ENCODE peak calls at places on chromosomes 13 and 19, in five cellular contexts. B, Q, Z, C and N are unnamed samples.

GRCh38 chr13:94433055-94433947 is 46.2 kb downstream of the DCT start:
- DNase-seq in B (no peak), Q (no peak), Z (no peak), C (no peak), N (peak)

GRCh38 chr13:94712812-94713555 is 639 bp upstream of the SOX21 start:
- DNase-seq in B (no peak), Q (peak), Z (no peak), C (peak), N (peak)

GRCh38 chr13:72666391-72666790 is 61.0 kb downstream of the MZT1 start:
- DNase-seq in B (no peak), Q (no peak), Z (no peak), C (no peak), N (no peak)

GRCh38 chr13:51995677-51996551 is 15.3 kb downstream of the ATP7B start:
- DNase-seq in B (no peak), Q (no peak), Z (no peak), C (peak), N (peak)

GRCh38 chr19:56834564-56835375 is 5.8 kb downstream of the PEG3 start:
- DNase-seq in B (no peak), Q (no peak), Z (peak), C (no peak), N (peak)

GRCh38 chr19:16319466-16319865 is 5.2 kb upstream of the KLF2 start:
- DNase-seq in B (no peak), Q (no peak), Z (no peak), C (peak), N (no peak)

GRCh38 chr19:15292847-15293582 is 39.3 kb downstream of the BRD4 start:
- DNase-seq in B (no peak), Q (no peak), Z (no peak), C (no peak), N (no peak)

GRCh38 chr19:13315495-13315894 is 165.3 kb downstream of the IER2 start:
- DNase-seq in B (no peak), Q (no peak), Z (no peak), C (no peak), N (no peak)

GRCh38 chr19:55112781-55113569 is 4.5 kb downstream of the PPP1R12C start:
- DNase-seq in B (no peak), Q (no peak), Z (no peak), C (no peak), N (no peak)

GRCh38 chr13:73428137-73428536 is 369.3 kb downstream of the KLF5 start:
- DNase-seq in B (no peak), Q (no peak), Z (no peak), C (peak), N (no peak)

GRCh38 chr19:18496167-18496979 is 25.5 kb downstream of the ELL start:
- DNase-seq in B (no peak), Q (no peak), Z (no peak), C (peak), N (no peak)

GRCh38 chr13:77533875-77534788 is 1.4 kb upstream of the SCEL start:
- DNase-seq in B (no peak), Q (no peak), Z (no peak), C (no peak), N (no peak)

GRCh38 chr19:40702337-40703012 is 12.0 kb upstream of the NUMBL start:
- DNase-seq in B (no peak), Q (peak), Z (no peak), C (peak), N (peak)

GRCh38 chr19:30090963-30091362 is 148.9 kb downstream of the URI1 start:
- DNase-seq in B (no peak), Q (no peak), Z (no peak), C (no peak), N (no peak)

GRCh38 chr19:2329528-2329927 is 1.0 kb downstream of the SPPL2B start:
- DNase-seq in B (no peak), Q (no peak), Z (no peak), C (no peak), N (no peak)

GRCh38 chr13:86447479-86447878 is 648.3 kb upstream of the SLITRK6 start:
- DNase-seq in B (no peak), Q (no peak), Z (no peak), C (no peak), N (no peak)

GRCh38 chr19:6440905-6441304 is 7.3 kb upstream of the SLC25A41 start:
- DNase-seq in B (no peak), Q (no peak), Z (no peak), C (no peak), N (no peak)

GRCh38 chr13:41311607-41312500 is 787 bp downstream of the NAA16 start:
- DNase-seq in B (peak), Q (peak), Z (no peak), C (peak), N (peak)

GRCh38 chr13:51534075-51534817 is 50.0 kb upstream of the WDFY2 start:
- DNase-seq in B (peak), Q (no peak), Z (no peak), C (no peak), N (no peak)

GRCh38 chr13:72290962-72291681 is 424.1 kb upstream of the DACH1 start:
- DNase-seq in B (no peak), Q (no peak), Z (no peak), C (peak), N (no peak)

GRCh38 chr19:8396185-8396562 is 6.0 kb downstream of the RAB11B start:
- DNase-seq in B (no peak), Q (no peak), Z (peak), C (no peak), N (no peak)

GRCh38 chr13:30874561-30874960 is 31.5 kb upstream of the MEDAG start:
- DNase-seq in B (no peak), Q (no peak), Z (no peak), C (no peak), N (no peak)

DNA sequence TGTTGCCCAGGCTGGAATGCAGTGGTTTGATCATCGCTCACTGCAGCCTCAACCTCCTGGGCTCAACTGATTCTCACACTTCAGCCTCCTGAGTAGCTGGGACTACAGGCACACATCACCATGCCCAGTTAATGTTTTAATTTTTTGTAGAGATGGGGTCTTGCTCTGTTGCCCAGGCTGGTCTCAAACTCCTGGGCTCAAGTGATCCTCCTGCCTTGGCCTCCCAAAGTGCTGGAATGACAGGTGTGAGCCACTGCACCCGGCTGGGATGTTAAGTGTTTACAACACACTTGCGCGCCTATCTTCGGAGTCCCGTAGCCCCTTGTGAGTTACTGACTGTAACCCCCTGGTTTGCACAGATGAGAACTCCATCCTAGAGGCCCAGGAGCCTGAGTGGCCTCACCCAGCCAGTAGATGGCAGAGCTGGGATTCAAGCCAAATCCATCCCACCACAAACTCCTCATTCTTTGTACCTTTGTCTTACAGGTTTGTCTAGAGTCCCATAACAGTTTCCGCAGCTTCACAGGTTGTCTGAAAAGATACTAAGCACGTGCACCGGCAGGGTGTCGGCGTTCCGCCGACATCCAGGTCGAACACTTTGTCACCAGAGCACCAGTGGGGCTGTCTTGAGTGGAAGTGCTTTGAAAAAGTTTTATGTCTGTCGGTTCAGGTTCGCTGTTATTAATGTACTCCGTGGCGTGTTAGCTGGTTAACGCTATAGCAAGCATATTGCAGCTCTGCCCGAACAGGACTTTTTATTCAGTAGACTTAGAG is 14.7 kb downstream of the MAG start:
- DNase-seq in B (no peak), Q (no peak), Z (no peak), C (no peak), N (peak)
- TF ChIP-seq CTCF in B (no peak), Q (peak), Z (no peak), C (peak), N (peak)

DNA sequence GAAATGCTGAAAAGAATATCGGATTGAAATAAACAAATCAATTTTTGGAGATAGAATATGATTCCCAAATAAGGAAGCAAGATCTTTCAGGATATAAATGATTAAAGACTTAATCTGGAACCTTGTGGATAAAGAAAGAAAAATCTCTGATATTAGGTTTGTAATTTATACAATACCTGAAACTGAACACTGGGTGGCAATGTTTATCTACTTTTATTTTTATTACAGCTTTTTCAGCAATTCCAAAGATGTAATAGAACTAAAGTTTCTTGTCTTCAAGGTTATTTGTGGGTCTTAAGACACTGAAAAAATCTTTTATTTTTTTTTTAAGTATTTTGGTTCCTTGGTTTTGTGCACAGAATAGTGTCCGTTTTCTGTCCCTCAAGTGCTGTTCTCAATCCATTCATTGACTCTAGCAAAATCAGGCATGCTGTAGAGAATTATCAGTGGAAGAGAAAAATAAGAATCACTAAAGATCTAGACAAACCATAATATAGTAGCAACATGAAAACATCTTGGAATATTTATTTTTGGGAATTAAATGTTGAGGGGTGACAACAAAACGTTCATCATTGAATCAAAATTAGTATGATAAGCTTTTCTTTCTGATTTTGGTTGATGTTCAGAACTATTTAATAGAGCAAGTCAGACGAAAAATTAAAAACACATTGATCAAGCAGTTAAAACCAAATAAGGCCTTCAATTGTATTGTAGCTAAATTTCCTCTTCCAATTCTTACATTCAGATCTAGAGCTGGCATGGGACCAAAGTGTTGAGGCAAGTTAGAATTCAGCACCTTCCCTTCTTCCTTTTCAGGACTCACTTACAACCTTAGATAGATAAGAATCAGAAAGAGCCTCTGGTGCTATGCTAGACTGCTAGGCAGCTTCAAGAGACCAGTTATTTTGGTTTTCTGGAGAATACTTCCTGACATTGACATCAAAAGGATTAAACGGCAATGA is 704.4 kb upstream of the PCDH20 start:
- DNase-seq in B (no peak), Q (no peak), Z (no peak), C (peak), N (no peak)
- TF ChIP-seq CTCF in B (peak), Q (no peak), Z (peak), C (peak), N (no peak)

GRCh38 chr19:4678881-4679379 is 8.8 kb upstream of the MYDGF start:
- DNase-seq in B (no peak), Q (peak), Z (no peak), C (peak), N (peak)

GRCh38 chr19:4679416-4679815 is 9.3 kb upstream of the MYDGF start:
- DNase-seq in B (no peak), Q (no peak), Z (no peak), C (no peak), N (no peak)

GRCh38 chr19:4673726-4674125 is 3.6 kb upstream of the MYDGF start:
- DNase-seq in B (no peak), Q (no peak), Z (no peak), C (no peak), N (no peak)

GRCh38 chr19:4675346-4675745 is 5.2 kb upstream of the MYDGF start:
- DNase-seq in B (no peak), Q (peak), Z (no peak), C (no peak), N (no peak)

DNA sequence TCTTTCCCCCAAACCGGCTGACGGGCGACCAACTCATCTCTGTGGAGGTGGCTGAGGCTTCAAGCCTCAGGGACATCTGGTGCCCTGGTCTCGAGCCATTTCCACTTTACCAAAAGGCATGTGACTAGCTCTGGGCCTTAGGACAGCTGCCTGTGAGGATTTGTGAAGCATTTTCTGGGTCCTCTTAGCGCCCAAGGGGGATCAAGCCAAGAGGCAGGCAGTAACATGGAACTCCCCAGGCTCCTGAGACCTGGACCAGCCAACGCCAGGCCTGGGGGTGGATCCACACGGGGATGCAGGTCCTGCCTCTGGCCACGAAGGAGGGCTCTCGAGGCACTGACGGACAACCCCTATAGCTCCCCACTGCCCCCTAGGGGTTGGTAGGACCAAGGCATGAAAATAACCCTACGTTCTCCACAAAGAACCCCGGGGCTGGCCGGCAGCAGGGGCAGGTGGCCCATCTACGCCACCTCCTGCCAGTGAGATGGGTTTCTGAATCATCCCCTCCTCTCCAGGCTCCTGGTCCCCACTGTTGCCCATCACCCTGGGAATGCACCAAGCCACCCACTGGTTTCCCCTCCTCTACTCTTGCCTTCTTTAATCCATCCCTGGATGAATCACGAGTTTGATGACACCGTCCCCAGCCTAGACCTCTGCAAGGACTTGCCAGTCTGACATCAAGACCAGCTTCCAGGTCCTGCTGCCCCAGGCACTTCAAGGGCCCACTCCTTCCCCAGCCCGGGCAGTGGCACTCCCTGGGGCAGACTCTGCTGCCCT is 7.0 kb upstream of the MYDGF start:
- DNase-seq in B (no peak), Q (peak), Z (no peak), C (peak), N (peak)
- TF ChIP-seq CTCF in B (peak), Q (peak), Z (no peak), C (peak), N (peak)

DNA sequence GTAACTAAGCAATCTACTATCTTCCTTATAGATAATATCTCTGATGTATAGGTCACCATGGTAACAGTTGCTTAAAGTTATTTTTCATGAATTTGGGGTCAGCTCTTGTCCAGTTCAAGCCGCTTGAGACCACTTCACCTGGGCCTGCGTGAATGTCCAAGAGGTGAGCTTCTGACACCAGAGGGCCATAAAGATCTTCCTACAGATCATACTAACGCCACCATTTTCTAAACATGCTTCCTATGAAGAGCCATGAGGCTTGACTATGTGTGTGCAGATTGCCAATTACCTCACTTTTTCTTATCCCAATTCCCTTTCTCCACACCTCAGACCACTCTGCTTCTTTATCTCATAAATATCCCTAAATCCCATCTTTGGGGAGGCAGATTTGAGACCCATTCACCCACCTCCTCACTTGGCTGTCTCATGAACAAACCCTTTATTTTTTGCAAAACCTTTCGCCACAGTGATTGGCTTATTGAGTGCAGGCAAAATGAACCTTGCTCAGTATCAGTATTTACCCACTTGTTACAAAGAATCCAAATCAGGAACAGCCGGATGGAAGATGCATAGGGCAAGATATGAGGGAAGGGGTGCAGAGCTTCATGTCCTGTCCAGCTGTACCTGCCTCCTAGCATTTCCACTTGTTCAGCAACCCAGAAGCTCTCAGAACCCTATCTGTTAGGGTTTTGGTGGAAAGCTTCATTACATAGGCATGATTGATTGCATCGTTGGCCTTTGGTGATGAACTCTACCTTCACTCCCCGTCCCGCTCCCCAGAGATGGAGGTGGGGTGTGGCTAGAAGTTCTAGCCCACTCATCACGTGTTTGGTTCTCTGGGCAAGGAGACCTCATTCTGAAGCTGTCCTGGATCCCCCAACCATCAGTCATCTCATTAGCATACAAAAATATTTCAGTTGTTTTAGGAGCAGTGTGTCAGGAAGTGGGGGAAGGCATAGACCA is 34.2 kb downstream of the FAM187B start:
- DNase-seq in B (no peak), Q (no peak), Z (no peak), C (no peak), N (no peak)
- TF ChIP-seq CTCF in B (no peak), Q (no peak), Z (no peak), C (no peak), N (no peak)

DNA sequence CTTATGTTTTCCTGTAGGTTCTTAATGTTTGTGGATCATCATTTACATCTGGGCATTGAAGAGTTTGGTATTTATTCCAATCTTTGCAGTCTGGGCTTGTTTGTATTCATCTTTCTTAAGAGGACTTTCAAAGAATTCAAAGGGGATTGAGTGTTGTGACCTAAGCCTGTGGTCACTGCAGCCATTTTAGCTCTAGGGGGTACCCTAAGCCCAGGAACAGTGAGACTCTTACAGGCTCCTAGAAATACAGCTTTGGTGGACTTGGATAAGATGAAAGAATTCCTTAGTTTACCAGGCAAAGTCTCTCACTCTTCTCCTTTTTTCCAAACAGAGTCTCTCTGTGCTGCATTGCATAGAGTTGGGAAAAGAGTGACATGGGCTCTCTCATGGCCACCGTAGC is 2539.0 kb upstream of the PCDH20 start:
- DNase-seq in B (no peak), Q (no peak), Z (no peak), C (no peak), N (no peak)
- TF ChIP-seq CTCF in B (no peak), Q (no peak), Z (no peak), C (no peak), N (no peak)

GRCh38 chr13:44470623-44471562 is 97.3 kb downstream of the SERP2 start:
- DNase-seq in B (no peak), Q (no peak), Z (no peak), C (peak), N (no peak)
- TF ChIP-seq CTCF in B (peak), Q (peak), Z (peak), C (peak), N (peak)

GRCh38 chr19:1113986-1114483 is 10.2 kb downstream of the GPX4 start:
- DNase-seq in B (no peak), Q (no peak), Z (no peak), C (no peak), N (no peak)

GRCh38 chr19:1111641-1112253 is 8.0 kb downstream of the GPX4 start:
- DNase-seq in B (no peak), Q (no peak), Z (no peak), C (no peak), N (no peak)

GRCh38 chr19:1112254-1113208 is 8.7 kb downstream of the GPX4 start:
- DNase-seq in B (peak), Q (peak), Z (peak), C (no peak), N (no peak)

GRCh38 chr19:1115646-1116420 is 12.0 kb downstream of the GPX4 start:
- DNase-seq in B (no peak), Q (no peak), Z (no peak), C (no peak), N (no peak)

GRCh38 chr19:1113278-1113985 is 9.6 kb downstream of the GPX4 start:
- DNase-seq in B (peak), Q (peak), Z (peak), C (peak), N (peak)
- TF ChIP-seq CTCF in B (peak), Q (peak), Z (peak), C (peak), N (peak)

DNA sequence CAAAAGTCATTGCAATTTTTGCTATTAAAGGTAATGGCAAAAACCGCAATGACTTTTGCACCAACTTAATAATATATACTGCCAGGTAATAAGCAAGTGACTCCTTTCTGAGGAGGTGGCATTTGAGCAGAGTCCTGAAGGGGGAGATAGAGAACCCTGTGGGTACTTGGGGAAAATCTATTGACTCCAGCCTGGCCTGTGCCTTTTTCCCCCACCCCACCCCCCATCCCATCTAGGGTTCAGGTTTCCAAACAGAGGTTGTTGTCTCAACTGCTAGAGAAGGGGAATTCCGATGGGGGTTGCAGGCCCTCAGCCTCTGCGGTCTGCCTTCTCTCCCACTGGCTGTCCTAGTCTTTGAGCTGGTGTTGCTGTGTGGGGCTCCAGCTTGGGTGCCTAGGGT is 11.5 kb downstream of the S1PR2 start:
- DNase-seq in B (no peak), Q (peak), Z (no peak), C (no peak), N (no peak)
- TF ChIP-seq CTCF in B (no peak), Q (peak), Z (peak), C (peak), N (peak)